ENCODE peak calls at places on chromosomes 4 and X, in five cellular contexts. E is upper lobe of left lung, P is lower lobe of right lung, K is GM23338, A is right lobe of liver. X is an unnamed sample.

GRCh38 chrX:149829751-149830191 is 48.0 kb downstream of the MAGEA9 start:
- DNase-seq in E (no peak), P (no peak), K (peak; percentile 61), A (no peak), X (no peak)

GRCh38 chr4:40086421-40086820 is 29.8 kb downstream of the N4BP2 start:
- DNase-seq in E (no peak), P (no peak), K (no peak), A (no peak), X (no peak)

GRCh38 chr4:186727977-186728519 is 4.4 kb upstream of the FAT1 start:
- DNase-seq in E (no peak), P (no peak), K (peak; percentile 56), A (no peak), X (no peak)

GRCh38 chrX:34875204-34875603 is 67.4 kb upstream of the FAM47B start:
- DNase-seq in E (no peak), P (no peak), K (no peak), A (no peak), X (no peak)

GRCh38 chrX:101409043-101409442 is 1.0 kb downstream of the HNRNPH2 start:
- DNase-seq in E (no peak), P (no peak), K (peak; percentile 11), A (no peak), X (no peak)

GRCh38 chrX:69079278-69079677 is 86.0 kb downstream of the PJA1 start:
- DNase-seq in E (no peak), P (no peak), K (no peak), A (no peak), X (no peak)

GRCh38 chrX:43813898-43814297 is 68.4 kb downstream of the MAOB start:
- DNase-seq in E (no peak), P (no peak), K (peak; percentile 61), A (no peak), X (no peak)

GRCh38 chr4:161577604-161578301 is 586.0 kb downstream of the FSTL5 start:
- DNase-seq in E (no peak), P (no peak), K (no peak), A (no peak), X (no peak)

GRCh38 chr4:8773124-8773931 is 98.3 kb downstream of the HMX1 start:
- DNase-seq in E (peak; percentile 73), P (peak; percentile 35), K (no peak), A (no peak), X (no peak)

GRCh38 chrX:147174596-147174995 is 360.1 kb upstream of the CXorf51A start:
- DNase-seq in E (no peak), P (no peak), K (peak; percentile 47), A (no peak), X (no peak)

GRCh38 chr4:108313546-108314339 is 145.0 kb upstream of the LEF1 start:
- DNase-seq in E (no peak), P (no peak), K (peak; percentile 19), A (no peak), X (no peak)

GRCh38 chrX:21683910-21684309 is 25.8 kb upstream of the KLHL34 start:
- DNase-seq in E (no peak), P (no peak), K (no peak), A (no peak), X (no peak)

GRCh38 chr4:111450867-111451266 is 694.4 kb upstream of the FAM241A start:
- DNase-seq in E (no peak), P (no peak), K (no peak), A (no peak), X (no peak)

GRCh38 chrX:152941328-152942111 is 43.7 kb downstream of the ZNF185 start:
- DNase-seq in E (peak; percentile 97), P (peak; percentile 93), K (peak; percentile 89), A (peak; percentile 89), X (peak; percentile 90)

GRCh38 chrX:53824686-53825085 is 138.2 kb upstream of the HUWE1 start:
- DNase-seq in E (no peak), P (no peak), K (no peak), A (no peak), X (no peak)

GRCh38 chr4:102449751-102450352 is 51.3 kb upstream of the NFKB1 start:
- DNase-seq in E (no peak), P (no peak), K (peak; percentile 75), A (no peak), X (peak; percentile 48)

GRCh38 chr4:186472948-186473347 is 82.4 kb downstream of the MTNR1A start:
- DNase-seq in E (no peak), P (no peak), K (peak; percentile 52), A (no peak), X (no peak)

GRCh38 chr4:172688536-172688935 is 480.1 kb upstream of the GALNT7 start:
- DNase-seq in E (no peak), P (no peak), K (no peak), A (no peak), X (no peak)

GRCh38 chr4:140255467-140255866 is 101.5 kb upstream of the MAML3 start:
- DNase-seq in E (no peak), P (no peak), K (no peak), A (no peak), X (no peak)

GRCh38 chrX:128057421-128057820 is 5.2 kb upstream of the ACTRT1 start:
- DNase-seq in E (no peak), P (no peak), K (no peak), A (no peak), X (no peak)

GRCh38 chr4:23875317-23875716 is 14.5 kb downstream of the PPARGC1A start:
- DNase-seq in E (no peak), P (no peak), K (no peak), A (no peak), X (no peak)

GRCh38 chr4:119659576-119659975 is 31.0 kb upstream of the PDE5A start:
- DNase-seq in E (no peak), P (no peak), K (no peak), A (no peak), X (no peak)

GRCh38 chr4:125314676-125315570 is at the start of gene FAT4:
- DNase-seq in E (peak; percentile 95), P (peak; percentile 93), K (peak; percentile 94), A (peak; percentile 99), X (peak; percentile 97)

GRCh38 chrX:116881961-116882360 is 419.2 kb upstream of the CT83 start:
- DNase-seq in E (no peak), P (no peak), K (no peak), A (no peak), X (no peak)

GRCh38 chr4:158605393-158605792 is 66.3 kb downstream of the C4orf46 start:
- DNase-seq in E (no peak), P (no peak), K (no peak), A (no peak), X (no peak)

DNA sequence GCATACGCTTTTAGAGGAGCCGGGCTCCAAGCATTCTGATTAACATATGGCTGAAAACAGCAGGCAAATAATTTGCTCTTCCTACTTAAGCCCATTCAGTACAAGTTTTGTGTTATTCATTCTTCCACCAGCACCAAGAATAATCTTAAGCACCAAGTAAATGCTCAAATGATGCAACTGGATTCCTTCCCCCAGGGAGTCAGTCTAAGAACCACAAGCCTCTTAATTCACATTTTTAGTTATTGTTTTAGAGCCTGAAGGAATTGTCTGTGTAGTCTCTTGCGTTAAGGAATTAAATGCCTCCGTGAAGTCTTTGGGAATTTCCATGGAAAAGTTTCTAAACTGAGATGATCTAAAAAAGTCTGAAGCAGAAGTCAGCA is 61.5 kb upstream of the MAGEB2 start:
- DNase-seq in E (no peak), P (no peak), K (no peak), A (no peak), X (no peak)
- H3K27ac ChIP-seq in E (no peak overlapping the region), P (no peak overlapping the region), K (no peak overlapping the region), A (no peak overlapping the region), X (no peak overlapping the region)

GRCh38 chr4:145772347-145772746 is 92.4 kb downstream of the C4orf51 start:
- DNase-seq in E (no peak), P (no peak), K (no peak), A (no peak), X (no peak)

GRCh38 chr4:145776208-145776607 is 96.3 kb downstream of the C4orf51 start:
- DNase-seq in E (no peak), P (no peak), K (no peak), A (no peak), X (no peak)

GRCh38 chr4:145774473-145774872 is 94.5 kb downstream of the C4orf51 start:
- DNase-seq in E (no peak), P (no peak), K (no peak), A (no peak), X (no peak)

GRCh38 chr4:145773581-145774234 is 93.8 kb downstream of the C4orf51 start:
- DNase-seq in E (no peak), P (no peak), K (no peak), A (no peak), X (no peak)

DNA sequence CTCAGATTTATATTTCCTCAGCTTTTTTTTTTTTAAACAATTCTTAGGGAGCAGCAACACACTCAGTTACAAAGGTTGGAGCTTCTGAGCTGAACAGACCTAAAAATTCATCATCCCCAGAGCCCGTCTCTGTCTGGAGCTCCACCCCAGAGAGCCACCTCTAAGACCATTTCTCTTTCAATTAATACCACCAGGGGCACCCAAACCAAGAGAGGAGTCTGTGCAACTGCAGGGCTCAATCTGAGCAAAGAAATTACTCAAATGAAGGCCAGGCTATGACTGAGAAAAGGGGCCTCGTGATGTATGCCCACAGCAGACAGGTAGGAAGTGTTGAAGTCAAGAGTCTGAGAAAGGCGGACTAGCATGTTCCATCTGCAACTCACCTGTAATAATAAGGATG is 95.5 kb downstream of the C4orf51 start:
- DNase-seq in E (no peak), P (no peak), K (peak; percentile 22), A (no peak), X (no peak)
- TF ChIP-seq CTCF in E (no peak), P (no peak), K (no peak), A (no peak), X (no peak)

GRCh38 chr4:176784816-176785215 is 7.9 kb downstream of the VEGFC start:
- DNase-seq in E (no peak), P (no peak), K (no peak), A (no peak), X (no peak)

GRCh38 chr4:176788971-176789370 is 3.8 kb downstream of the VEGFC start:
- DNase-seq in E (no peak), P (no peak), K (no peak), A (no peak), X (no peak)

GRCh38 chr4:176789955-176790354 is 2.8 kb downstream of the VEGFC start:
- DNase-seq in E (no peak), P (no peak), K (peak; percentile 54), A (no peak), X (peak; percentile 13)

GRCh38 chr4:176790398-176790797 is 2.3 kb downstream of the VEGFC start:
- DNase-seq in E (no peak), P (no peak), K (no peak), A (no peak), X (no peak)

GRCh38 chr4:176788248-176788647 is 4.5 kb downstream of the VEGFC start:
- DNase-seq in E (no peak), P (no peak), K (no peak), A (no peak), X (no peak)
- H3K4me1 ChIP-seq in E (peaks cover 4% of the 10 kb centered on the region), P (peaks cover 22% of the 10 kb centered on the region), K (no peaks in the 10 kb centered on the region), A (no peaks in the 10 kb centered on the region), X (no peaks in the 10 kb centered on the region)

GRCh38 chr4:76857010-76857409 is 40.9 kb downstream of the SOWAHB start:
- DNase-seq in E (no peak), P (no peak), K (no peak), A (no peak), X (no peak)
- H3K27ac ChIP-seq in E (no peak overlapping the region), P (peak overlapping the region; percentile 32), K (no peak overlapping the region), A (no peak overlapping the region), X (no peak overlapping the region)

DNA sequence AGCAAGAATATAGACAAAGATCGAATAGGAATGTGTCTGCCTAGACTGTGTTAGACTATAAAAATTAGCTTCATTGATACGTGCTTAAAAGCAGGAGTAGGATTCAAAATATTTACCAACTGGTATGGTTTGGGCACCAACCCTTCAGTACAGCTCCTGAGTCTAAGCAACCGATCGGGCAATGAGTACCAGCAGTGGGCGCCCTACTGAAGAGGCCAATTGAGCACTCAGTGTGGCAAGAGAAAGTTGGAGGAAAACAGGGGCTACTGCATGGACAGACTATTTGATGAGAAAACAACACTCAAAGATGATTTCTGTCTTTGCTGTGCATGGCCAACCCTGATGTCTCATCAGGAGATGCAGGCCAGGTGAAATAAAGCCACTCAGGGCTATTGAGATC is 176.0 kb upstream of the NWD2 start:
- DNase-seq in E (no peak), P (no peak), K (peak; percentile 68), A (no peak), X (no peak)
- TF ChIP-seq CTCF in E (no peak), P (no peak), K (peak; percentile 77), A (no peak), X (no peak)